ENCODE peak calls at places on chromosomes 13 and 19, in seven cellular contexts. One of them, this sample, is unnamed.
A peak's percentile ranks its signal among the peaks of the same experiment; 100 is the strongest.

GRCh38 chr13:52361225-52361624 is 44.7 kb downstream of the THSD1 start:
- DNase-seq in psoas muscle: no peak
- DNase-seq in cardiac muscle cell: no peak
- DNase-seq in left ventricle myocardium inferior: no peak
- DNase-seq in CD4-positive, alpha-beta T cell: no peak
- DNase-seq in left lung: no peak
- DNase-seq in ovary: no peak
- DNase-seq in this sample: no peak

GRCh38 chr19:33231511-33231910 is 5.9 kb upstream of the SLC7A10 start:
- DNase-seq in ovary: no peak
- DNase-seq in left ventricle myocardium inferior: no peak
- DNase-seq in cardiac muscle cell: no peak
- DNase-seq in CD4-positive, alpha-beta T cell: no peak
- DNase-seq in psoas muscle: no peak
- DNase-seq in left lung: no peak
- DNase-seq in this sample: no peak

GRCh38 chr13:24161980-24162517 is 1.5 kb downstream of the SPATA13 start:
- DNase-seq in psoas muscle: no peak
- DNase-seq in cardiac muscle cell: no peak
- DNase-seq in CD4-positive, alpha-beta T cell: no peak
- DNase-seq in left ventricle myocardium inferior: no peak
- DNase-seq in ovary: no peak
- DNase-seq in left lung: no peak
- DNase-seq in this sample: no peak

GRCh38 chr13:47241446-47241845 is 344.6 kb upstream of the HTR2A start:
- DNase-seq in left lung: no peak
- DNase-seq in CD4-positive, alpha-beta T cell: no peak
- DNase-seq in psoas muscle: no peak
- DNase-seq in left ventricle myocardium inferior: no peak
- DNase-seq in ovary: no peak
- DNase-seq in cardiac muscle cell: no peak
- DNase-seq in this sample: no peak

GRCh38 chr13:100088282-100088647 is 628 bp upstream of the PCCA start:
- DNase-seq in ovary: no peak
- DNase-seq in left ventricle myocardium inferior: no peak
- DNase-seq in psoas muscle: no peak
- DNase-seq in cardiac muscle cell: no peak
- DNase-seq in left lung: no peak
- DNase-seq in CD4-positive, alpha-beta T cell: no peak
- DNase-seq in this sample: no peak

GRCh38 chr13:113851826-113852535 is 11.9 kb downstream of the GAS6 start:
- DNase-seq in psoas muscle: no peak
- DNase-seq in left lung: no peak
- DNase-seq in left ventricle myocardium inferior: no peak
- DNase-seq in cardiac muscle cell: no peak
- DNase-seq in CD4-positive, alpha-beta T cell: no peak
- DNase-seq in ovary: peak; percentile 11
- DNase-seq in this sample: no peak

GRCh38 chr13:51769455-51770127 is 34.4 kb downstream of the DHRS12 start:
- DNase-seq in left ventricle myocardium inferior: peak; percentile 73
- DNase-seq in CD4-positive, alpha-beta T cell: no peak
- DNase-seq in psoas muscle: peak; percentile 84
- DNase-seq in ovary: peak; percentile 89
- DNase-seq in left lung: no peak
- DNase-seq in cardiac muscle cell: no peak
- DNase-seq in this sample: peak; percentile 87

GRCh38 chr19:28727133-28727834 is 485.7 kb downstream of the UQCRFS1 start:
- DNase-seq in CD4-positive, alpha-beta T cell: peak; percentile 16
- DNase-seq in ovary: no peak
- DNase-seq in psoas muscle: no peak
- DNase-seq in left ventricle myocardium inferior: no peak
- DNase-seq in left lung: no peak
- DNase-seq in cardiac muscle cell: peak; percentile 66
- DNase-seq in this sample: no peak

GRCh38 chr19:3319643-3320353 is 46.6 kb upstream of the NFIC start:
- DNase-seq in CD4-positive, alpha-beta T cell: no peak
- DNase-seq in cardiac muscle cell: no peak
- DNase-seq in left ventricle myocardium inferior: no peak
- DNase-seq in left lung: no peak
- DNase-seq in ovary: no peak
- DNase-seq in psoas muscle: no peak
- DNase-seq in this sample: no peak

GRCh38 chr19:44156475-44156874 is 8.4 kb upstream of the ZNF226 start:
- DNase-seq in cardiac muscle cell: no peak
- DNase-seq in ovary: no peak
- DNase-seq in left lung: no peak
- DNase-seq in psoas muscle: no peak
- DNase-seq in left ventricle myocardium inferior: no peak
- DNase-seq in CD4-positive, alpha-beta T cell: no peak
- DNase-seq in this sample: no peak

GRCh38 chr19:35257113-35257461 is 8.3 kb downstream of the LSR start:
- DNase-seq in ovary: no peak
- DNase-seq in cardiac muscle cell: no peak
- DNase-seq in left lung: peak; percentile 27
- DNase-seq in psoas muscle: no peak
- DNase-seq in CD4-positive, alpha-beta T cell: no peak
- DNase-seq in left ventricle myocardium inferior: no peak
- DNase-seq in this sample: peak; percentile 63

GRCh38 chr13:41111454-41111853 is 21.1 kb downstream of the KBTBD6 start:
- DNase-seq in cardiac muscle cell: no peak
- DNase-seq in left ventricle myocardium inferior: no peak
- DNase-seq in left lung: no peak
- DNase-seq in CD4-positive, alpha-beta T cell: no peak
- DNase-seq in psoas muscle: no peak
- DNase-seq in ovary: no peak
- DNase-seq in this sample: no peak

GRCh38 chr13:51270606-51271005 is 48.4 kb downstream of the FAM124A start:
- DNase-seq in cardiac muscle cell: no peak
- DNase-seq in psoas muscle: no peak
- DNase-seq in left ventricle myocardium inferior: no peak
- DNase-seq in ovary: no peak
- DNase-seq in left lung: no peak
- DNase-seq in CD4-positive, alpha-beta T cell: no peak
- DNase-seq in this sample: no peak

DNA sequence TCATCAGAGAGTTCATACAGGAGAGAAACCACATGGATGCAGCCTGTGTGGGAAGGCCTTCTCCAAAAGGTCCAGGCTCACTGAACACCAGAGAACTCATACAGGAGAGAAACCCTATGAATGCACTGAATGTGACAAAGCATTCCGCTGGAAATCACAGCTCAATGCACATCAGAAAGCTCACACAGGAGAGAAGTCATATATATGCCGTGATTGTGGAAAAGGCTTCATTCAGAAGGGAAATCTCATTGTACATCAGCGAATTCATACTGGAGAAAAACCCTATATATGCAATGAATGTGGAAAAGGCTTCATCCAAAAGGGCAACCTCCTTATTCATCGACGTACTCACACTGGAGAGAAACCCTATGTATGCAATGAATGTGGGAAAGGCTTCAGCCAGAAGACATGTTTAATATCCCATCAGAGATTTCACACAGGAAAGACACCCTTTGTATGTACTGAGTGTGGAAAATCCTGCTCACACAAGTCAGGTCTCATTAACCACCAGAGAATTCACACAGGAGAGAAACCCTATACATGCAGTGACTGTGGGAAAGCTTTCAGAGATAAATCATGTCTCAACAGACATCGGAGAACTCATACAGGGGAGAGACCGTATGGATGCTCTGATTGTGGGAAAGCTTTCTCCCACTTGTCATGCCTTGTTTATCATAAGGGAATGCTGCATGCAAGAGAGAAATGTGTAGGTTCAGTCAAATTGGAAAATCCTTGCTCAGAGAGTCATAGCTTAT is 17.7 kb downstream of the ZNF613 start:
- DNase-seq in ovary: no peak
- DNase-seq in left lung: no peak
- DNase-seq in CD4-positive, alpha-beta T cell: no peak
- DNase-seq in psoas muscle: no peak
- DNase-seq in left ventricle myocardium inferior: no peak
- DNase-seq in cardiac muscle cell: no peak
- DNase-seq in this sample: no peak
- H3K9me3 ChIP-seq in ovary: peaks cover 70% of the 10 kb centered on the region
- H3K9me3 ChIP-seq in left lung: peaks cover 100% of the 10 kb centered on the region
- H3K9me3 ChIP-seq in CD4-positive, alpha-beta T cell: peaks cover 98% of the 10 kb centered on the region
- H3K9me3 ChIP-seq in psoas muscle: peaks cover 96% of the 10 kb centered on the region
- H3K9me3 ChIP-seq in left ventricle myocardium inferior: peaks cover 100% of the 10 kb centered on the region
- H3K9me3 ChIP-seq in cardiac muscle cell: peaks cover 18% of the 10 kb centered on the region
- H3K9me3 ChIP-seq in this sample: peaks cover 66% of the 10 kb centered on the region

GRCh38 chr19:51970718-51971117 is 15.9 kb downstream of the ZNF350 start:
- DNase-seq in ovary: no peak
- DNase-seq in psoas muscle: no peak
- DNase-seq in left lung: no peak
- DNase-seq in CD4-positive, alpha-beta T cell: no peak
- DNase-seq in cardiac muscle cell: no peak
- DNase-seq in left ventricle myocardium inferior: no peak
- DNase-seq in this sample: no peak
- H3K9me3 ChIP-seq in ovary: peaks cover 91% of the 10 kb centered on the region
- H3K9me3 ChIP-seq in psoas muscle: peaks cover 98% of the 10 kb centered on the region
- H3K9me3 ChIP-seq in left lung: peaks cover 100% of the 10 kb centered on the region
- H3K9me3 ChIP-seq in CD4-positive, alpha-beta T cell: peaks cover 99% of the 10 kb centered on the region
- H3K9me3 ChIP-seq in cardiac muscle cell: peaks cover 4% of the 10 kb centered on the region
- H3K9me3 ChIP-seq in left ventricle myocardium inferior: peaks cover 100% of the 10 kb centered on the region
- H3K9me3 ChIP-seq in this sample: peaks cover 77% of the 10 kb centered on the region

DNA sequence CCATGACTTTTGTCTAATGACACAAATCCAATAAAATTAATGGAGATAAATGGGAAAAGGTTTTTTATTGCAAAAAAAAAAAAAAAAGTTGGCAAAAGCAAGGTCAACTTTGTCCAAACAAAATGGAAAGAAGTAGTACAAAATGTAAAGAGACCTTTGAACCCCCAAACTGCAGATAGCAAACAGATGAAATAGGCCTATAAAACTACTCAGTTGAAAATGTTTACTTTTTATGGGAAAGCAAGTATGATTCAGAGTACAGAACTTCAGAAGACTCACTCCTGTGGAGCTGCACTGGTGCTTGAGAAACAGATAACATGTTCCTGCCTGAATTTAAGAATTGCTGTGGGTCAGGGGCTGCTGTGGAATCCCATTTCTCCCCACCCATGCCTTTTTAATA is 9.8 kb upstream of the ZNF177 start:
- DNase-seq in cardiac muscle cell: no peak
- DNase-seq in left ventricle myocardium inferior: no peak
- DNase-seq in ovary: no peak
- DNase-seq in CD4-positive, alpha-beta T cell: no peak
- DNase-seq in psoas muscle: no peak
- DNase-seq in left lung: no peak
- DNase-seq in this sample: no peak
- H3K9me3 ChIP-seq in cardiac muscle cell: no peaks in the 10 kb centered on the region
- H3K9me3 ChIP-seq in left ventricle myocardium inferior: peaks cover 100% of the 10 kb centered on the region
- H3K9me3 ChIP-seq in ovary: peaks cover 69% of the 10 kb centered on the region
- H3K9me3 ChIP-seq in CD4-positive, alpha-beta T cell: peaks cover 87% of the 10 kb centered on the region
- H3K9me3 ChIP-seq in psoas muscle: peaks cover 75% of the 10 kb centered on the region
- H3K9me3 ChIP-seq in left lung: peaks cover 100% of the 10 kb centered on the region
- H3K9me3 ChIP-seq in this sample: peaks cover 60% of the 10 kb centered on the region

GRCh38 chr13:58059624-58060023 is 428.1 kb downstream of the PCDH17 start:
- DNase-seq in cardiac muscle cell: no peak
- DNase-seq in ovary: no peak
- DNase-seq in CD4-positive, alpha-beta T cell: no peak
- DNase-seq in left lung: no peak
- DNase-seq in left ventricle myocardium inferior: no peak
- DNase-seq in psoas muscle: no peak
- DNase-seq in this sample: no peak
- H3K9me3 ChIP-seq in cardiac muscle cell: no peaks in the 10 kb centered on the region
- H3K9me3 ChIP-seq in ovary: no peaks in the 10 kb centered on the region
- H3K9me3 ChIP-seq in CD4-positive, alpha-beta T cell: peaks cover 5% of the 10 kb centered on the region
- H3K9me3 ChIP-seq in left lung: peaks cover 4% of the 10 kb centered on the region
- H3K9me3 ChIP-seq in left ventricle myocardium inferior: peaks cover 3% of the 10 kb centered on the region
- H3K9me3 ChIP-seq in psoas muscle: no peaks in the 10 kb centered on the region
- H3K9me3 ChIP-seq in this sample: no peaks in the 10 kb centered on the region

GRCh38 chr19:57755031-57755430 is 8.4 kb downstream of the ZNF776 start:
- DNase-seq in CD4-positive, alpha-beta T cell: no peak
- DNase-seq in cardiac muscle cell: no peak
- DNase-seq in psoas muscle: no peak
- DNase-seq in left lung: no peak
- DNase-seq in left ventricle myocardium inferior: no peak
- DNase-seq in ovary: no peak
- DNase-seq in this sample: no peak
- H3K9me3 ChIP-seq in CD4-positive, alpha-beta T cell: peaks cover 80% of the 10 kb centered on the region
- H3K9me3 ChIP-seq in cardiac muscle cell: no peaks in the 10 kb centered on the region
- H3K9me3 ChIP-seq in psoas muscle: peaks cover 28% of the 10 kb centered on the region
- H3K9me3 ChIP-seq in left lung: peaks cover 77% of the 10 kb centered on the region
- H3K9me3 ChIP-seq in left ventricle myocardium inferior: peaks cover 90% of the 10 kb centered on the region
- H3K9me3 ChIP-seq in ovary: peaks cover 93% of the 10 kb centered on the region
- H3K9me3 ChIP-seq in this sample: peaks cover 48% of the 10 kb centered on the region

GRCh38 chr19:51521357-51521756 is 10.1 kb downstream of the SIGLEC6 start:
- DNase-seq in ovary: no peak
- DNase-seq in cardiac muscle cell: no peak
- DNase-seq in psoas muscle: no peak
- DNase-seq in CD4-positive, alpha-beta T cell: no peak
- DNase-seq in left lung: no peak
- DNase-seq in left ventricle myocardium inferior: no peak
- DNase-seq in this sample: no peak

GRCh38 chr19:51521796-51522195 is 9.7 kb downstream of the SIGLEC6 start:
- DNase-seq in left ventricle myocardium inferior: no peak
- DNase-seq in ovary: no peak
- DNase-seq in psoas muscle: no peak
- DNase-seq in left lung: no peak
- DNase-seq in CD4-positive, alpha-beta T cell: no peak
- DNase-seq in cardiac muscle cell: no peak
- DNase-seq in this sample: no peak

GRCh38 chr19:51525731-51526130 is 5.7 kb downstream of the SIGLEC6 start:
- DNase-seq in psoas muscle: no peak
- DNase-seq in left ventricle myocardium inferior: no peak
- DNase-seq in ovary: no peak
- DNase-seq in left lung: no peak
- DNase-seq in cardiac muscle cell: no peak
- DNase-seq in CD4-positive, alpha-beta T cell: no peak
- DNase-seq in this sample: no peak

GRCh38 chr19:51524661-51525264 is 6.7 kb downstream of the SIGLEC6 start:
- DNase-seq in CD4-positive, alpha-beta T cell: no peak
- DNase-seq in left ventricle myocardium inferior: no peak
- DNase-seq in ovary: no peak
- DNase-seq in cardiac muscle cell: no peak
- DNase-seq in left lung: no peak
- DNase-seq in psoas muscle: no peak
- DNase-seq in this sample: no peak

GRCh38 chr19:51520710-51521109 is 10.8 kb downstream of the SIGLEC6 start:
- DNase-seq in CD4-positive, alpha-beta T cell: no peak
- DNase-seq in ovary: no peak
- DNase-seq in psoas muscle: no peak
- DNase-seq in cardiac muscle cell: no peak
- DNase-seq in left ventricle myocardium inferior: no peak
- DNase-seq in left lung: no peak
- DNase-seq in this sample: no peak
- H3K9me3 ChIP-seq in CD4-positive, alpha-beta T cell: no peaks in the 10 kb centered on the region
- H3K9me3 ChIP-seq in ovary: no peaks in the 10 kb centered on the region
- H3K9me3 ChIP-seq in psoas muscle: no peaks in the 10 kb centered on the region
- H3K9me3 ChIP-seq in cardiac muscle cell: no peaks in the 10 kb centered on the region
- H3K9me3 ChIP-seq in left ventricle myocardium inferior: peaks cover 14% of the 10 kb centered on the region
- H3K9me3 ChIP-seq in left lung: peaks cover 5% of the 10 kb centered on the region
- H3K9me3 ChIP-seq in this sample: no peaks in the 10 kb centered on the region

GRCh38 chr19:52039169-52039568 is 9.5 kb downstream of the ZNF432 start:
- DNase-seq in psoas muscle: no peak
- DNase-seq in left ventricle myocardium inferior: no peak
- DNase-seq in ovary: no peak
- DNase-seq in cardiac muscle cell: no peak
- DNase-seq in left lung: no peak
- DNase-seq in CD4-positive, alpha-beta T cell: no peak
- DNase-seq in this sample: no peak
- H3K9me3 ChIP-seq in psoas muscle: peaks cover 81% of the 10 kb centered on the region
- H3K9me3 ChIP-seq in left ventricle myocardium inferior: peaks cover 93% of the 10 kb centered on the region
- H3K9me3 ChIP-seq in ovary: peaks cover 77% of the 10 kb centered on the region
- H3K9me3 ChIP-seq in cardiac muscle cell: no peaks in the 10 kb centered on the region
- H3K9me3 ChIP-seq in left lung: peaks cover 91% of the 10 kb centered on the region
- H3K9me3 ChIP-seq in CD4-positive, alpha-beta T cell: peaks cover 85% of the 10 kb centered on the region
- H3K9me3 ChIP-seq in this sample: peaks cover 38% of the 10 kb centered on the region

This sample was measured in sigmoid colon.